ENCODE peak calls at places on chromosome 18, in nine cellular contexts. One of them, this sample, is unnamed.
A peak's percentile ranks its signal among the peaks of the same experiment; 100 is the strongest.

GRCh38 chr18:27674411-27674810 is 489.3 kb upstream of the CHST9 start:
- DNase-seq in mesothelial cell of epicardium: no peak
- DNase-seq in mucosa of descending colon: no peak
- DNase-seq in tibial artery: no peak
- DNase-seq in GM23338: no peak
- DNase-seq in heart right ventricle: no peak
- DNase-seq in cardiac fibroblast: no peak
- DNase-seq in ovary: no peak
- DNase-seq in body of pancreas: no peak
- DNase-seq in this sample: no peak

GRCh38 chr18:36733150-36733549 is 95.7 kb downstream of the TPGS2 start:
- DNase-seq in mesothelial cell of epicardium: no peak
- DNase-seq in mucosa of descending colon: no peak
- DNase-seq in tibial artery: no peak
- DNase-seq in GM23338: peak; percentile 20
- DNase-seq in heart right ventricle: no peak
- DNase-seq in cardiac fibroblast: no peak
- DNase-seq in ovary: no peak
- DNase-seq in body of pancreas: no peak
- DNase-seq in this sample: no peak

GRCh38 chr18:37383036-37383788 is 182.4 kb downstream of the CELF4 start:
- DNase-seq in mesothelial cell of epicardium: no peak
- DNase-seq in mucosa of descending colon: no peak
- DNase-seq in tibial artery: no peak
- DNase-seq in GM23338: peak; percentile 49
- DNase-seq in heart right ventricle: no peak
- DNase-seq in cardiac fibroblast: peak; percentile 12
- DNase-seq in ovary: no peak
- DNase-seq in body of pancreas: no peak
- DNase-seq in this sample: no peak

GRCh38 chr18:79848579-79849327 is 51.0 kb downstream of the KCNG2 start:
- DNase-seq in mesothelial cell of epicardium: no peak
- DNase-seq in mucosa of descending colon: no peak
- DNase-seq in tibial artery: no peak
- DNase-seq in GM23338: no peak
- DNase-seq in heart right ventricle: no peak
- DNase-seq in cardiac fibroblast: no peak
- DNase-seq in ovary: no peak
- DNase-seq in body of pancreas: no peak
- DNase-seq in this sample: no peak

GRCh38 chr18:58315739-58316215 is 271.8 kb downstream of the NEDD4L start:
- DNase-seq in mesothelial cell of epicardium: no peak
- DNase-seq in mucosa of descending colon: no peak
- DNase-seq in tibial artery: no peak
- DNase-seq in GM23338: no peak
- DNase-seq in heart right ventricle: peak; percentile 45
- DNase-seq in cardiac fibroblast: peak; percentile 10
- DNase-seq in ovary: no peak
- DNase-seq in body of pancreas: peak; percentile 37
- DNase-seq in this sample: peak; percentile 46

GRCh38 chr18:77702686-77703085 is 453.0 kb downstream of the GALR1 start:
- DNase-seq in mesothelial cell of epicardium: no peak
- DNase-seq in mucosa of descending colon: peak; percentile 9
- DNase-seq in tibial artery: no peak
- DNase-seq in GM23338: peak; percentile 64
- DNase-seq in heart right ventricle: no peak
- DNase-seq in cardiac fibroblast: peak; percentile 8
- DNase-seq in ovary: no peak
- DNase-seq in body of pancreas: peak; percentile 7
- DNase-seq in this sample: no peak

GRCh38 chr18:9032519-9032918 is 70.0 kb upstream of the NDUFV2 start:
- DNase-seq in mesothelial cell of epicardium: no peak
- DNase-seq in mucosa of descending colon: no peak
- DNase-seq in tibial artery: no peak
- DNase-seq in GM23338: no peak
- DNase-seq in heart right ventricle: no peak
- DNase-seq in cardiac fibroblast: no peak
- DNase-seq in ovary: no peak
- DNase-seq in body of pancreas: no peak
- DNase-seq in this sample: no peak

GRCh38 chr18:79868811-79869541 is 71.2 kb downstream of the KCNG2 start:
- DNase-seq in mesothelial cell of epicardium: no peak
- DNase-seq in mucosa of descending colon: no peak
- DNase-seq in tibial artery: no peak
- DNase-seq in GM23338: no peak
- DNase-seq in heart right ventricle: no peak
- DNase-seq in cardiac fibroblast: no peak
- DNase-seq in ovary: peak; percentile 21
- DNase-seq in body of pancreas: no peak
- DNase-seq in this sample: no peak

GRCh38 chr18:36127866-36128845 is 984 bp downstream of the SLC39A6 start:
- DNase-seq in mesothelial cell of epicardium: peak; percentile 42
- DNase-seq in mucosa of descending colon: peak; percentile 29
- DNase-seq in tibial artery: peak; percentile 28
- DNase-seq in GM23338: peak; percentile 52
- DNase-seq in heart right ventricle: no peak
- DNase-seq in cardiac fibroblast: peak; percentile 34
- DNase-seq in ovary: no peak
- DNase-seq in body of pancreas: no peak
- DNase-seq in this sample: peak; percentile 30

GRCh38 chr18:33560686-33561370 is 17.2 kb upstream of the ASXL3 start:
- DNase-seq in mesothelial cell of epicardium: no peak
- DNase-seq in mucosa of descending colon: no peak
- DNase-seq in tibial artery: no peak
- DNase-seq in GM23338: peak; percentile 29
- DNase-seq in heart right ventricle: no peak
- DNase-seq in cardiac fibroblast: peak; percentile 37
- DNase-seq in ovary: no peak
- DNase-seq in body of pancreas: no peak
- DNase-seq in this sample: no peak

GRCh38 chr18:23584019-23584970 is 2.0 kb downstream of the NPC1 start:
- DNase-seq in mesothelial cell of epicardium: no peak
- DNase-seq in mucosa of descending colon: no peak
- DNase-seq in tibial artery: no peak
- DNase-seq in GM23338: no peak
- DNase-seq in heart right ventricle: no peak
- DNase-seq in cardiac fibroblast: no peak
- DNase-seq in ovary: no peak
- DNase-seq in body of pancreas: peak; percentile 8
- DNase-seq in this sample: peak; percentile 51

GRCh38 chr18:23585897-23586248 is 433 bp downstream of the NPC1 start:
- DNase-seq in mesothelial cell of epicardium: no peak
- DNase-seq in mucosa of descending colon: no peak
- DNase-seq in tibial artery: no peak
- DNase-seq in GM23338: no peak
- DNase-seq in heart right ventricle: no peak
- DNase-seq in cardiac fibroblast: no peak
- DNase-seq in ovary: no peak
- DNase-seq in body of pancreas: no peak
- DNase-seq in this sample: no peak

GRCh38 chr18:23585007-23585871 is 1.1 kb downstream of the NPC1 start:
- DNase-seq in mesothelial cell of epicardium: no peak
- DNase-seq in mucosa of descending colon: peak; percentile 23
- DNase-seq in tibial artery: no peak
- DNase-seq in GM23338: peak; percentile 42
- DNase-seq in heart right ventricle: no peak
- DNase-seq in cardiac fibroblast: peak; percentile 44
- DNase-seq in ovary: no peak
- DNase-seq in body of pancreas: peak; percentile 18
- DNase-seq in this sample: peak; percentile 44

GRCh38 chr18:23587220-23587642 is 925 bp upstream of the NPC1 start:
- DNase-seq in mesothelial cell of epicardium: no peak
- DNase-seq in mucosa of descending colon: peak; percentile 15
- DNase-seq in tibial artery: no peak
- DNase-seq in GM23338: peak; percentile 9
- DNase-seq in heart right ventricle: no peak
- DNase-seq in cardiac fibroblast: no peak
- DNase-seq in ovary: no peak
- DNase-seq in body of pancreas: peak; percentile 6
- DNase-seq in this sample: no peak

DNA sequence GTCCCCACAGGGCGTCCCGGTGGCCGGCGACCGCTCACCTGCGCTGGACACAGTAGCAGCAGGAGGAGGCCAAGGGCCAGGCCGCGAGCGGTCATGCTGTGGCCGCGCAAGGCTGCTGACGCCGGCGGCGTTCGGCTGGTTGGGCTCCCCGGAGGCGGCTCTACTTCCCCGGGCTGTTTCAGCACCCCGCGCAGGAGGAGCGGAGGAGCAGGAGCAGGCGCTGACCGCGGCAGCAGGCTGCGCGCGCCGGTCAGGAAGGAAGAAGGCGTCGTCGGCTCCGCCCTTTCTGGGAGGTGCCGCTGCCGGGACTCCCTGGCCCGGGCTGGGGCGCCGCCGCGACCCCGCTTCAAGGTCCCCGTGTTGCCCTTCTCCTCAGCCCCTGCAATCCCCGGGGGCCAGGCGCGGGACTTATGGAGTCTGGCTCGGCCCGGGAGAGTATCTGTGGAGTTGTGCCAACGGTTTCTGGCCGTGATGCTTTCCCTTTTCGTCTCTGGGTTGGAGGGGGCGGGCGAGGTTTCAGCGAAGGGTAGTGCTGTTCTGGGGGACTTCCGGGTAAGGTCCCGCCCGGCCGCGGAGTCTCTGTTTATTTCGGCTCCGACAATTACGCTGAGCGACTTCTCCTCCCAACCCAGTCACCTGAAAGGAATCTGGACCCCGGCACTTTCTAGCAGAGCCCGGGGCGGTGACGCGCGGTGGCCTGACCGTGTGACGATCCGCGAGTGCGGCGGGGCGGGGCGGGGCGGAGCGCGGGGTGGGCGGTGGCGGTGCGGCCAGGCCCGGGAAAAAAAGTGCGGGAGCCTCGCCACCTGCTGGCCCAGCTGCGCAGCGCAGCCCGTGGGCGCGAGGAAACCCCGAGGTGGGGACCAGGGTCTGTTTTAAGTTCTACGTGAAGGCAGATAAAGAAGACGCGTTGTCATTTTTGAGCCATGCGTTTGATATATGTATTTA is at the start of gene NPC1:
- DNase-seq in mesothelial cell of epicardium: peak; percentile 94
- DNase-seq in mucosa of descending colon: peak; percentile 94
- DNase-seq in tibial artery: peak; percentile 92
- DNase-seq in GM23338: peak; percentile 95
- DNase-seq in heart right ventricle: peak; percentile 95
- DNase-seq in cardiac fibroblast: peak; percentile 96
- DNase-seq in ovary: peak; percentile 96
- DNase-seq in body of pancreas: peak; percentile 96
- DNase-seq in this sample: peak; percentile 99
- TF ChIP-seq CTCF in mesothelial cell of epicardium: peak; percentile 96
- TF ChIP-seq CTCF in mucosa of descending colon: peak; percentile 97
- TF ChIP-seq CTCF in tibial artery: peak; percentile 83
- TF ChIP-seq CTCF in GM23338: peak; percentile 54
- TF ChIP-seq CTCF in heart right ventricle: peak; percentile 90
- TF ChIP-seq CTCF in cardiac fibroblast: peak; percentile 81
- TF ChIP-seq CTCF in ovary: peak; percentile 95
- TF ChIP-seq CTCF in body of pancreas: peak; percentile 91
- TF ChIP-seq CTCF in this sample: peak; percentile 97

GRCh38 chr18:69590150-69590549 is 189.5 kb downstream of the DOK6 start:
- DNase-seq in mesothelial cell of epicardium: no peak
- DNase-seq in mucosa of descending colon: no peak
- DNase-seq in tibial artery: no peak
- DNase-seq in GM23338: no peak
- DNase-seq in heart right ventricle: no peak
- DNase-seq in cardiac fibroblast: peak; percentile 1
- DNase-seq in ovary: no peak
- DNase-seq in body of pancreas: no peak
- DNase-seq in this sample: no peak

GRCh38 chr18:69584429-69584828 is 183.7 kb downstream of the DOK6 start:
- DNase-seq in mesothelial cell of epicardium: no peak
- DNase-seq in mucosa of descending colon: no peak
- DNase-seq in tibial artery: no peak
- DNase-seq in GM23338: no peak
- DNase-seq in heart right ventricle: no peak
- DNase-seq in cardiac fibroblast: no peak
- DNase-seq in ovary: no peak
- DNase-seq in body of pancreas: no peak
- DNase-seq in this sample: no peak

GRCh38 chr18:69586581-69586980 is 185.9 kb downstream of the DOK6 start:
- DNase-seq in mesothelial cell of epicardium: no peak
- DNase-seq in mucosa of descending colon: no peak
- DNase-seq in tibial artery: no peak
- DNase-seq in GM23338: no peak
- DNase-seq in heart right ventricle: no peak
- DNase-seq in cardiac fibroblast: no peak
- DNase-seq in ovary: no peak
- DNase-seq in body of pancreas: no peak
- DNase-seq in this sample: no peak

GRCh38 chr18:69585696-69586095 is 185.0 kb downstream of the DOK6 start:
- DNase-seq in mesothelial cell of epicardium: no peak
- DNase-seq in mucosa of descending colon: no peak
- DNase-seq in tibial artery: no peak
- DNase-seq in GM23338: no peak
- DNase-seq in heart right ventricle: no peak
- DNase-seq in cardiac fibroblast: no peak
- DNase-seq in ovary: no peak
- DNase-seq in body of pancreas: no peak
- DNase-seq in this sample: no peak

DNA sequence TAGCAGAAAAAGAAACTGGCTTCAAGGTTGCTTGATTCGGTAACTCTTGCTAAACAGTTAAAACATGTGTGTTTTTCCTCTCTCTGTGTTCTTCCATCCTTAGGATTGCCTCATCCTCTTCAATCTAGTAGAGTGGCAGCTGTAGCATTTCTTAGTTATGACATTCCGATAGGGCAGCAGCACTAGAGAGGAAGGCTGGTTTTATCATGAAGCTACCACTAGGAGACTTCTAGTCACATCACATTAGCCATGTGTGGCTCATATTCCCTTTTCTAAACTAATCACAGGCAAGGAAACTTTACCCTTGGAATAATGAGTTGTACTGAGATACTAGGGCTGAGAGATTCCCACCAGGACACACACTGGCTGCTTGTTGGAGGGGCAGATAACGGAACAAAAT is 187.6 kb downstream of the DOK6 start:
- DNase-seq in mesothelial cell of epicardium: no peak
- DNase-seq in mucosa of descending colon: no peak
- DNase-seq in tibial artery: no peak
- DNase-seq in GM23338: peak; percentile 34
- DNase-seq in heart right ventricle: no peak
- DNase-seq in cardiac fibroblast: peak; percentile 4
- DNase-seq in ovary: no peak
- DNase-seq in body of pancreas: no peak
- DNase-seq in this sample: no peak
- TF ChIP-seq CTCF in mesothelial cell of epicardium: no peak
- TF ChIP-seq CTCF in mucosa of descending colon: no peak
- TF ChIP-seq CTCF in tibial artery: no peak
- TF ChIP-seq CTCF in GM23338: peak; percentile 38
- TF ChIP-seq CTCF in heart right ventricle: no peak
- TF ChIP-seq CTCF in cardiac fibroblast: no peak
- TF ChIP-seq CTCF in ovary: no peak
- TF ChIP-seq CTCF in body of pancreas: no peak
- TF ChIP-seq CTCF in this sample: no peak

GRCh38 chr18:12092398-12093229 is 1.0 kb upstream of the ANKRD62 start:
- DNase-seq in mesothelial cell of epicardium: no peak
- DNase-seq in mucosa of descending colon: peak; percentile 76
- DNase-seq in tibial artery: no peak
- DNase-seq in GM23338: peak; percentile 69
- DNase-seq in heart right ventricle: peak; percentile 21
- DNase-seq in cardiac fibroblast: no peak
- DNase-seq in ovary: no peak
- DNase-seq in body of pancreas: peak; percentile 83
- DNase-seq in this sample: peak; percentile 20
- TF ChIP-seq CTCF in mesothelial cell of epicardium: no peak
- TF ChIP-seq CTCF in mucosa of descending colon: peak; percentile 28
- TF ChIP-seq CTCF in tibial artery: no peak
- TF ChIP-seq CTCF in GM23338: peak; percentile 48
- TF ChIP-seq CTCF in heart right ventricle: peak; percentile 33
- TF ChIP-seq CTCF in cardiac fibroblast: no peak
- TF ChIP-seq CTCF in ovary: no peak
- TF ChIP-seq CTCF in body of pancreas: peak; percentile 53
- TF ChIP-seq CTCF in this sample: no peak

GRCh38 chr18:41767960-41768359 is 187.1 kb upstream of the PIK3C3 start:
- DNase-seq in mesothelial cell of epicardium: no peak
- DNase-seq in mucosa of descending colon: peak; percentile 21
- DNase-seq in tibial artery: no peak
- DNase-seq in GM23338: peak; percentile 29
- DNase-seq in heart right ventricle: no peak
- DNase-seq in cardiac fibroblast: peak; percentile 49
- DNase-seq in ovary: no peak
- DNase-seq in body of pancreas: no peak
- DNase-seq in this sample: no peak
- TF ChIP-seq CTCF in mesothelial cell of epicardium: no peak
- TF ChIP-seq CTCF in mucosa of descending colon: no peak
- TF ChIP-seq CTCF in tibial artery: no peak
- TF ChIP-seq CTCF in GM23338: peak; percentile 34
- TF ChIP-seq CTCF in heart right ventricle: no peak
- TF ChIP-seq CTCF in cardiac fibroblast: peak; percentile 18
- TF ChIP-seq CTCF in ovary: no peak
- TF ChIP-seq CTCF in body of pancreas: no peak
- TF ChIP-seq CTCF in this sample: no peak

This sample was measured in upper lobe of left lung.